ENCODE peak calls at places on chromosomes 13 and 19, in eight cellular contexts. H, D, Q, P, X, M, T and S are unnamed samples.
A peak's percentile ranks its signal among the peaks of the same experiment; 100 is the strongest.

GRCh38 chr13:91557328-91557727 is 158.9 kb downstream of the GPC5 start:
- DNase-seq in H (no peak), D (no peak), Q (no peak), P (no peak), X (no peak), M (no peak), T (no peak), S (no peak)

GRCh38 chr13:49400755-49401659 is 42.9 kb downstream of the CAB39L start:
- DNase-seq in H (no peak), D (no peak), Q (no peak), P (no peak), X (no peak), M (peak; percentile 83), T (no peak), S (no peak)

GRCh38 chr13:57629391-57629804 is 2.1 kb upstream of the PCDH17 start:
- DNase-seq in H (no peak), D (no peak), Q (no peak), P (no peak), X (no peak), M (no peak), T (peak; percentile 30), S (peak; percentile 77)

GRCh38 chr19:6802336-6803035 is 30.0 kb downstream of the VAV1 start:
- DNase-seq in H (peak; percentile 44), D (no peak), Q (peak; percentile 73), P (no peak), X (peak; percentile 83), M (no peak), T (no peak), S (peak; percentile 82)

GRCh38 chr13:48902421-48902820 is 73.3 kb upstream of the FNDC3A start:
- DNase-seq in H (no peak), D (no peak), Q (no peak), P (no peak), X (no peak), M (no peak), T (no peak), S (no peak)

GRCh38 chr13:76292031-76292430 is 594.2 kb downstream of the KCTD12 start:
- DNase-seq in H (no peak), D (no peak), Q (no peak), P (no peak), X (no peak), M (no peak), T (no peak), S (no peak)

GRCh38 chr13:28794370-28794769 is 25.8 kb upstream of the MTUS2 start:
- DNase-seq in H (no peak), D (no peak), Q (no peak), P (no peak), X (no peak), M (no peak), T (no peak), S (no peak)

GRCh38 chr13:49220035-49220855 is at the start of gene MLNR:
- DNase-seq in H (peak; percentile 65), D (no peak), Q (peak; percentile 43), P (no peak), X (peak; percentile 52), M (peak; percentile 55), T (peak; percentile 71), S (peak; percentile 84)

GRCh38 chr13:110593430-110594130 is 21.8 kb upstream of the NAXD start:
- DNase-seq in H (no peak), D (no peak), Q (peak; percentile 80), P (no peak), X (no peak), M (peak; percentile 77), T (peak; percentile 36), S (no peak)

GRCh38 chr19:30884146-30884812 is 465.0 kb downstream of the TSHZ3 start:
- DNase-seq in H (no peak), D (no peak), Q (no peak), P (no peak), X (no peak), M (no peak), T (no peak), S (no peak)